ENCODE peak calls at places on chromosome 9, in nine cellular contexts. S is RWPE2, X is ovary, J is esophagus muscularis mucosa, D is colonic mucosa, M is neuronal stem cell, T is esophagus squamous epithelium, Y is body of pancreas, C is uterus. U is an unnamed sample.

GRCh38 chr9:98993570-98993945 is 49.9 kb downstream of the COL15A1 start:
- DNase-seq in S (no peak), X (no peak), J (no peak), D (peak; percentile 49), M (no peak), T (no peak), Y (no peak), C (no peak), U (no peak)

GRCh38 chr9:36284226-36284625 is 26.0 kb upstream of the GNE start:
- DNase-seq in S (no peak), X (no peak), J (no peak), D (no peak), M (no peak), T (no peak), Y (no peak), C (no peak), U (no peak)

GRCh38 chr9:34991833-34992375 is 2.4 kb downstream of the DNAJB5 start:
- DNase-seq in S (peak; percentile 62), X (no peak), J (no peak), D (no peak), M (no peak), T (no peak), Y (no peak), C (peak; percentile 58), U (no peak)

GRCh38 chr9:3896576-3896975 is 370.8 kb upstream of the RFX3 start:
- DNase-seq in S (no peak), X (no peak), J (no peak), D (no peak), M (no peak), T (no peak), Y (no peak), C (no peak), U (no peak)

GRCh38 chr9:14304242-14304641 is 9.7 kb downstream of the NFIB start:
- DNase-seq in S (no peak), X (no peak), J (no peak), D (no peak), M (no peak), T (no peak), Y (no peak), C (no peak), U (no peak)

GRCh38 chr9:130043654-130044623 is 950 bp upstream of the FNBP1 start:
- DNase-seq in S (no peak), X (peak; percentile 78), J (no peak), D (peak; percentile 56), M (no peak), T (no peak), Y (peak; percentile 16), C (peak; percentile 75), U (no peak)

GRCh38 chr9:69582018-69582417 is 90.2 kb downstream of the APBA1 start:
- DNase-seq in S (no peak), X (no peak), J (no peak), D (no peak), M (no peak), T (no peak), Y (no peak), C (no peak), U (no peak)

GRCh38 chr9:16532681-16533450 is 337.6 kb downstream of the BNC2 start:
- DNase-seq in S (no peak), X (no peak), J (no peak), D (no peak), M (no peak), T (no peak), Y (no peak), C (no peak), U (no peak)

GRCh38 chr9:113417370-113417769 is 6.8 kb downstream of the C9orf43 start:
- DNase-seq in S (no peak), X (no peak), J (no peak), D (no peak), M (no peak), T (no peak), Y (no peak), C (no peak), U (no peak)

GRCh38 chr9:37949576-37949975 is 45.6 kb upstream of the SLC25A51 start:
- DNase-seq in S (no peak), X (no peak), J (no peak), D (no peak), M (no peak), T (no peak), Y (no peak), C (no peak), U (no peak)

GRCh38 chr9:99057665-99058625 is 47.0 kb upstream of the TGFBR1 start:
- DNase-seq in S (no peak), X (no peak), J (no peak), D (peak; percentile 57), M (no peak), T (no peak), Y (no peak), C (no peak), U (peak; percentile 88)

GRCh38 chr9:79471577-79472543 is 99.9 kb upstream of the TLE4 start:
- DNase-seq in S (no peak), X (peak; percentile 80), J (no peak), D (peak; percentile 60), M (no peak), T (no peak), Y (peak; percentile 48), C (peak; percentile 42), U (peak; percentile 34)

GRCh38 chr9:89442016-89442415 is 55.9 kb downstream of the SEMA4D start:
- DNase-seq in S (no peak), X (no peak), J (no peak), D (no peak), M (no peak), T (no peak), Y (no peak), C (no peak), U (no peak)

GRCh38 chr9:74946686-74947085 is 6.0 kb downstream of the C9orf40 start:
- DNase-seq in S (no peak), X (no peak), J (no peak), D (no peak), M (no peak), T (no peak), Y (no peak), C (no peak), U (no peak)

GRCh38 chr9:26789959-26790358 is 102.6 kb downstream of the CAAP1 start:
- DNase-seq in S (no peak), X (no peak), J (no peak), D (no peak), M (no peak), T (no peak), Y (no peak), C (no peak), U (no peak)

GRCh38 chr9:82417501-82417900 is 428.9 kb downstream of the SPATA31D1 start:
- DNase-seq in S (no peak), X (no peak), J (no peak), D (no peak), M (no peak), T (no peak), Y (no peak), C (no peak), U (no peak)

GRCh38 chr9:91711755-91712591 is 238.1 kb downstream of the ROR2 start:
- DNase-seq in S (no peak), X (no peak), J (no peak), D (no peak), M (no peak), T (no peak), Y (no peak), C (no peak), U (peak; percentile 34)

DNA sequence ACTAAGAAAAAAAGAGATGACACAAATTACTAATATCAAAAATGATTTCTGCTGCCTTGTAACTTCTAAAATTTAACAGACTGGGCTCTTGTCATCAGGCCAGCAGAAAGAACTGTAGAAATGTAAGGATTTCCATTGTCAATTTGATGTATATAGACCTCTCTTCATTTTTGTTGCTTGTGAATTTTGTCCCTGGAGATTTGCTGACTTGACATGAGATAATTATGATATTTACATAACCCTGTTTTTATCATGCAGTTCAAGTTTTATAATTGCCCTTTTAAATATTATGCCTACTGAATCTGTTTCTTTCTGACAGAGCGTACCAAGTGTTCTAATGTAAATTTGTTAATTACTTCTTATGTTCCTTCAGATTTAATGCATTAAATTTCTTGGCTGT is 23.9 kb downstream of the TMEM215 start:
- DNase-seq in S (no peak), X (no peak), J (no peak), D (no peak), M (no peak), T (no peak), Y (no peak), C (no peak), U (no peak)
- H3K9me3 ChIP-seq in S (no peaks in the 10 kb centered on the region), X (no peaks in the 10 kb centered on the region), J (no peaks in the 10 kb centered on the region), D (no peaks in the 10 kb centered on the region), M (no peaks in the 10 kb centered on the region), T (no peaks in the 10 kb centered on the region), Y (no peaks in the 10 kb centered on the region), C (no peaks in the 10 kb centered on the region), U (no peaks in the 10 kb centered on the region)

GRCh38 chr9:20043461-20043860 is 254.6 kb upstream of the SLC24A2 start:
- DNase-seq in S (no peak), X (no peak), J (no peak), D (no peak), M (no peak), T (no peak), Y (no peak), C (no peak), U (no peak)
- H3K4me3 ChIP-seq in S (no peak overlapping the region), X (no peak overlapping the region), J (no peak overlapping the region), D (no peak overlapping the region), M (no peak overlapping the region), T (no peak overlapping the region), Y (no peak overlapping the region), C (no peak overlapping the region), U (no peak overlapping the region)

DNA sequence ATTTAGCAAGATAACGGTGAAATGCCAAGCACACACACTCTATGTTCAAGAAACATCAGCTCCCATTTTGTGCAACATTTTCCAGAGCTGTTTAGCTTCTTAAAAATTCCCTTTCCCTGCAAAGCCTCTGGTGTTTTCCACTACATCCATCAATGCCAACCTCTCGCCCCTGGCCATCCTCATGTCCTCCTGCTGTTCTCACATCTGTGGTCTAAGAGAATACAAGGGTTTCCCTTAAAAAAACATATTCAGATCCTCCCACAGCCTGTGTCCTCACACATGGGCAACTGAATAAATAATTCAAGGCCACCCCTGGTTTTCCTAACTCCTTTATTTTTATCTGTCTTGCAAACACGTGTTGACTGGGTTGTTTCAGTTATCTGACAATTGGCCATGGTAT is 70.3 kb downstream of the PAPPA start:
- DNase-seq in S (no peak), X (no peak), J (no peak), D (no peak), M (no peak), T (no peak), Y (no peak), C (no peak), U (peak; percentile 72)
- H3K36me3 ChIP-seq in S (no peaks in the 10 kb centered on the region), X (no peaks in the 10 kb centered on the region), J (no peaks in the 10 kb centered on the region), D (no peaks in the 10 kb centered on the region), M (no peaks in the 10 kb centered on the region), T (no peaks in the 10 kb centered on the region), Y (no peaks in the 10 kb centered on the region), C (no peaks in the 10 kb centered on the region), U (no peaks in the 10 kb centered on the region)

DNA sequence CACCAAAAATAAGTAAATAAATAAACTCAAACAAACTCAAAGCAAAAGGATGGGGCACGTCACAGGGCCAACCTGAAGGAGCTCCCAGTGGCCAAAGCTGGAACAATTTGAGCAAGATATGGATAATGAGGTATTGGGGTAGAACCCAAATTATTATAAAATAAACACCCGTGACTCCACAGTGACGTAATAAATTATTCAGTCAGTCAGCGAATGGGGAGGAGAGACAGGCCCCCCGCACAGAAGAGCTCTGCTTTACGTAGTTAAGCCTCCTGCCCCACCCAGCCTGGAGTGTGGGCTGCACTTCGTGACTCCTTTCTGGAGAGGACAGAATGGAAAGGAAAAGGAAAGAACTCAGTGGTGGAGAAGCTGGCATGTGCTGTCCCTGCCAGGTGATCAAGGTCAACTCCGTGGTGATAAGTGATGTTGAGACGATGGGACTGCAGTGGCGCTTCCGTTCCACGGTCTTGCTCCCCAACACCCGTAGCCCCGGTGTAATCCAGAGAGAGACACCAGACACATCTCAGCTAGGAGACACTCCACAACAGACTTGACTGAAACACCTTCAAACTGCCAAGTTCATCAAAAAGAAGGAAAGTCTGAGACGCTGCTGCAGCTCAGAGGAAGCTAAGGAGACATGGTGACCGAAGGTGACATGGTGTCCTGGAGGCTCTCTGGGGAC is 83.3 kb upstream of the COL5A1 start:
- DNase-seq in S (peak; percentile 20), X (no peak), J (peak; percentile 89), D (no peak), M (no peak), T (no peak), Y (no peak), C (peak; percentile 3), U (no peak)
- H3K9me3 ChIP-seq in S (no peaks in the 10 kb centered on the region), X (no peaks in the 10 kb centered on the region), J (no peaks in the 10 kb centered on the region), D (no peaks in the 10 kb centered on the region), M (no peaks in the 10 kb centered on the region), T (no peaks in the 10 kb centered on the region), Y (no peaks in the 10 kb centered on the region), C (no peaks in the 10 kb centered on the region), U (no peaks in the 10 kb centered on the region)